ENCODE peak calls at places on chromosomes 6 and 20, in eight cellular contexts. One of them, this sample, is unnamed.

GRCh38 chr6:35203680-35204079 is 10.1 kb upstream of the SCUBE3 start:
- DNase-seq in stromal cell of bone marrow: no peak
- DNase-seq in activated CD4-positive, alpha-beta T cell treated with anti-CD3 and anti-CD28 coated beads, Interleukin-2, amount 10 ng/mL, durations not matched to agents 7 days and 5 days: no peak
- DNase-seq in PC-9: no peak
- DNase-seq in retina: no peak
- DNase-seq in AG09309: no peak
- DNase-seq in activated T-helper 1 cell treated with anti-CD3 and anti-CD28 coated beads, Interleukin-12 subunit alpha, Interleukin-12 subunit beta, Interleukin-2, Interleukin-4 antibody, amounts not matched to agents 30 ng/mL and 10 ng/mL and 1 ng/mL, durations not matched to agents 14 hours and 24 hours and 36 hours: no peak
- DNase-seq in ELR: no peak
- DNase-seq in this sample: no peak

GRCh38 chr6:37576336-37576737 is 76.6 kb upstream of the CCDC167 start:
- DNase-seq in stromal cell of bone marrow: peak
- DNase-seq in activated CD4-positive, alpha-beta T cell treated with anti-CD3 and anti-CD28 coated beads, Interleukin-2, amount 10 ng/mL, durations not matched to agents 7 days and 5 days: no peak
- DNase-seq in PC-9: peak
- DNase-seq in retina: no peak
- DNase-seq in AG09309: peak
- DNase-seq in activated T-helper 1 cell treated with anti-CD3 and anti-CD28 coated beads, Interleukin-12 subunit alpha, Interleukin-12 subunit beta, Interleukin-2, Interleukin-4 antibody, amounts not matched to agents 30 ng/mL and 10 ng/mL and 1 ng/mL, durations not matched to agents 14 hours and 24 hours and 36 hours: no peak
- DNase-seq in ELR: peak
- DNase-seq in this sample: peak

GRCh38 chr6:137568067-137568466 is 73.9 kb upstream of the OLIG3 start:
- DNase-seq in stromal cell of bone marrow: no peak
- DNase-seq in activated CD4-positive, alpha-beta T cell treated with anti-CD3 and anti-CD28 coated beads, Interleukin-2, amount 10 ng/mL, durations not matched to agents 7 days and 5 days: no peak
- DNase-seq in PC-9: no peak
- DNase-seq in retina: no peak
- DNase-seq in AG09309: no peak
- DNase-seq in activated T-helper 1 cell treated with anti-CD3 and anti-CD28 coated beads, Interleukin-12 subunit alpha, Interleukin-12 subunit beta, Interleukin-2, Interleukin-4 antibody, amounts not matched to agents 30 ng/mL and 10 ng/mL and 1 ng/mL, durations not matched to agents 14 hours and 24 hours and 36 hours: no peak
- DNase-seq in ELR: no peak
- DNase-seq in this sample: no peak

GRCh38 chr6:16769131-16769985 is 8.1 kb upstream of the ATXN1 start:
- DNase-seq in stromal cell of bone marrow: no peak
- DNase-seq in activated CD4-positive, alpha-beta T cell treated with anti-CD3 and anti-CD28 coated beads, Interleukin-2, amount 10 ng/mL, durations not matched to agents 7 days and 5 days: peak
- DNase-seq in PC-9: peak
- DNase-seq in retina: no peak
- DNase-seq in AG09309: peak
- DNase-seq in activated T-helper 1 cell treated with anti-CD3 and anti-CD28 coated beads, Interleukin-12 subunit alpha, Interleukin-12 subunit beta, Interleukin-2, Interleukin-4 antibody, amounts not matched to agents 30 ng/mL and 10 ng/mL and 1 ng/mL, durations not matched to agents 14 hours and 24 hours and 36 hours: peak
- DNase-seq in ELR: peak
- DNase-seq in this sample: peak

GRCh38 chr6:158143700-158144099 is 24.4 kb downstream of the SERAC1 start:
- DNase-seq in stromal cell of bone marrow: no peak
- DNase-seq in activated CD4-positive, alpha-beta T cell treated with anti-CD3 and anti-CD28 coated beads, Interleukin-2, amount 10 ng/mL, durations not matched to agents 7 days and 5 days: no peak
- DNase-seq in PC-9: no peak
- DNase-seq in retina: no peak
- DNase-seq in AG09309: no peak
- DNase-seq in activated T-helper 1 cell treated with anti-CD3 and anti-CD28 coated beads, Interleukin-12 subunit alpha, Interleukin-12 subunit beta, Interleukin-2, Interleukin-4 antibody, amounts not matched to agents 30 ng/mL and 10 ng/mL and 1 ng/mL, durations not matched to agents 14 hours and 24 hours and 36 hours: no peak
- DNase-seq in ELR: peak
- DNase-seq in this sample: no peak

GRCh38 chr20:63191400-63191799 is 24.5 kb downstream of the YTHDF1 start:
- DNase-seq in stromal cell of bone marrow: no peak
- DNase-seq in activated CD4-positive, alpha-beta T cell treated with anti-CD3 and anti-CD28 coated beads, Interleukin-2, amount 10 ng/mL, durations not matched to agents 7 days and 5 days: no peak
- DNase-seq in PC-9: peak
- DNase-seq in retina: no peak
- DNase-seq in AG09309: no peak
- DNase-seq in activated T-helper 1 cell treated with anti-CD3 and anti-CD28 coated beads, Interleukin-12 subunit alpha, Interleukin-12 subunit beta, Interleukin-2, Interleukin-4 antibody, amounts not matched to agents 30 ng/mL and 10 ng/mL and 1 ng/mL, durations not matched to agents 14 hours and 24 hours and 36 hours: no peak
- DNase-seq in ELR: peak
- DNase-seq in this sample: no peak

GRCh38 chr6:81130071-81130470 is 622.4 kb downstream of the TENT5A start:
- DNase-seq in stromal cell of bone marrow: no peak
- DNase-seq in activated CD4-positive, alpha-beta T cell treated with anti-CD3 and anti-CD28 coated beads, Interleukin-2, amount 10 ng/mL, durations not matched to agents 7 days and 5 days: no peak
- DNase-seq in PC-9: no peak
- DNase-seq in retina: no peak
- DNase-seq in AG09309: no peak
- DNase-seq in activated T-helper 1 cell treated with anti-CD3 and anti-CD28 coated beads, Interleukin-12 subunit alpha, Interleukin-12 subunit beta, Interleukin-2, Interleukin-4 antibody, amounts not matched to agents 30 ng/mL and 10 ng/mL and 1 ng/mL, durations not matched to agents 14 hours and 24 hours and 36 hours: no peak
- DNase-seq in ELR: no peak
- DNase-seq in this sample: peak

GRCh38 chr6:10184408-10185187 is 230.3 kb downstream of the TFAP2A start:
- DNase-seq in stromal cell of bone marrow: no peak
- DNase-seq in activated CD4-positive, alpha-beta T cell treated with anti-CD3 and anti-CD28 coated beads, Interleukin-2, amount 10 ng/mL, durations not matched to agents 7 days and 5 days: no peak
- DNase-seq in PC-9: no peak
- DNase-seq in retina: peak
- DNase-seq in AG09309: no peak
- DNase-seq in activated T-helper 1 cell treated with anti-CD3 and anti-CD28 coated beads, Interleukin-12 subunit alpha, Interleukin-12 subunit beta, Interleukin-2, Interleukin-4 antibody, amounts not matched to agents 30 ng/mL and 10 ng/mL and 1 ng/mL, durations not matched to agents 14 hours and 24 hours and 36 hours: no peak
- DNase-seq in ELR: no peak
- DNase-seq in this sample: no peak

GRCh38 chr6:33314943-33315752 is 1.3 kb upstream of the TAPBP start:
- DNase-seq in stromal cell of bone marrow: no peak
- DNase-seq in activated CD4-positive, alpha-beta T cell treated with anti-CD3 and anti-CD28 coated beads, Interleukin-2, amount 10 ng/mL, durations not matched to agents 7 days and 5 days: no peak
- DNase-seq in PC-9: peak
- DNase-seq in retina: peak
- DNase-seq in AG09309: no peak
- DNase-seq in activated T-helper 1 cell treated with anti-CD3 and anti-CD28 coated beads, Interleukin-12 subunit alpha, Interleukin-12 subunit beta, Interleukin-2, Interleukin-4 antibody, amounts not matched to agents 30 ng/mL and 10 ng/mL and 1 ng/mL, durations not matched to agents 14 hours and 24 hours and 36 hours: no peak
- DNase-seq in ELR: peak
- DNase-seq in this sample: peak

GRCh38 chr6:116511424-116512131 is at the start of gene CALHM5:
- DNase-seq in stromal cell of bone marrow: peak
- DNase-seq in activated CD4-positive, alpha-beta T cell treated with anti-CD3 and anti-CD28 coated beads, Interleukin-2, amount 10 ng/mL, durations not matched to agents 7 days and 5 days: no peak
- DNase-seq in PC-9: no peak
- DNase-seq in retina: no peak
- DNase-seq in AG09309: peak
- DNase-seq in activated T-helper 1 cell treated with anti-CD3 and anti-CD28 coated beads, Interleukin-12 subunit alpha, Interleukin-12 subunit beta, Interleukin-2, Interleukin-4 antibody, amounts not matched to agents 30 ng/mL and 10 ng/mL and 1 ng/mL, durations not matched to agents 14 hours and 24 hours and 36 hours: no peak
- DNase-seq in ELR: peak
- DNase-seq in this sample: peak

GRCh38 chr6:6221829-6222535 is 98.5 kb downstream of the F13A1 start:
- DNase-seq in stromal cell of bone marrow: no peak
- DNase-seq in activated CD4-positive, alpha-beta T cell treated with anti-CD3 and anti-CD28 coated beads, Interleukin-2, amount 10 ng/mL, durations not matched to agents 7 days and 5 days: no peak
- DNase-seq in PC-9: no peak
- DNase-seq in retina: no peak
- DNase-seq in AG09309: no peak
- DNase-seq in activated T-helper 1 cell treated with anti-CD3 and anti-CD28 coated beads, Interleukin-12 subunit alpha, Interleukin-12 subunit beta, Interleukin-2, Interleukin-4 antibody, amounts not matched to agents 30 ng/mL and 10 ng/mL and 1 ng/mL, durations not matched to agents 14 hours and 24 hours and 36 hours: no peak
- DNase-seq in ELR: no peak
- DNase-seq in this sample: peak

GRCh38 chr6:48476257-48476656 is 365.3 kb upstream of the PTCHD4 start:
- DNase-seq in stromal cell of bone marrow: no peak
- DNase-seq in activated CD4-positive, alpha-beta T cell treated with anti-CD3 and anti-CD28 coated beads, Interleukin-2, amount 10 ng/mL, durations not matched to agents 7 days and 5 days: no peak
- DNase-seq in PC-9: no peak
- DNase-seq in retina: no peak
- DNase-seq in AG09309: no peak
- DNase-seq in activated T-helper 1 cell treated with anti-CD3 and anti-CD28 coated beads, Interleukin-12 subunit alpha, Interleukin-12 subunit beta, Interleukin-2, Interleukin-4 antibody, amounts not matched to agents 30 ng/mL and 10 ng/mL and 1 ng/mL, durations not matched to agents 14 hours and 24 hours and 36 hours: no peak
- DNase-seq in ELR: peak
- DNase-seq in this sample: no peak

GRCh38 chr6:83488861-83489260 is 23.5 kb upstream of the PRSS35 start:
- DNase-seq in stromal cell of bone marrow: no peak
- DNase-seq in activated CD4-positive, alpha-beta T cell treated with anti-CD3 and anti-CD28 coated beads, Interleukin-2, amount 10 ng/mL, durations not matched to agents 7 days and 5 days: no peak
- DNase-seq in PC-9: peak
- DNase-seq in retina: no peak
- DNase-seq in AG09309: no peak
- DNase-seq in activated T-helper 1 cell treated with anti-CD3 and anti-CD28 coated beads, Interleukin-12 subunit alpha, Interleukin-12 subunit beta, Interleukin-2, Interleukin-4 antibody, amounts not matched to agents 30 ng/mL and 10 ng/mL and 1 ng/mL, durations not matched to agents 14 hours and 24 hours and 36 hours: no peak
- DNase-seq in ELR: no peak
- DNase-seq in this sample: peak

GRCh38 chr6:95203153-95203754 is 374.1 kb upstream of the MANEA start:
- DNase-seq in stromal cell of bone marrow: peak
- DNase-seq in activated CD4-positive, alpha-beta T cell treated with anti-CD3 and anti-CD28 coated beads, Interleukin-2, amount 10 ng/mL, durations not matched to agents 7 days and 5 days: peak
- DNase-seq in PC-9: peak
- DNase-seq in retina: peak
- DNase-seq in AG09309: no peak
- DNase-seq in activated T-helper 1 cell treated with anti-CD3 and anti-CD28 coated beads, Interleukin-12 subunit alpha, Interleukin-12 subunit beta, Interleukin-2, Interleukin-4 antibody, amounts not matched to agents 30 ng/mL and 10 ng/mL and 1 ng/mL, durations not matched to agents 14 hours and 24 hours and 36 hours: no peak
- DNase-seq in ELR: peak
- DNase-seq in this sample: peak

GRCh38 chr20:45782890-45783289 is 8.8 kb downstream of the WFDC3 start:
- DNase-seq in stromal cell of bone marrow: no peak
- DNase-seq in activated CD4-positive, alpha-beta T cell treated with anti-CD3 and anti-CD28 coated beads, Interleukin-2, amount 10 ng/mL, durations not matched to agents 7 days and 5 days: peak
- DNase-seq in PC-9: peak
- DNase-seq in retina: no peak
- DNase-seq in AG09309: no peak
- DNase-seq in activated T-helper 1 cell treated with anti-CD3 and anti-CD28 coated beads, Interleukin-12 subunit alpha, Interleukin-12 subunit beta, Interleukin-2, Interleukin-4 antibody, amounts not matched to agents 30 ng/mL and 10 ng/mL and 1 ng/mL, durations not matched to agents 14 hours and 24 hours and 36 hours: no peak
- DNase-seq in ELR: peak
- DNase-seq in this sample: no peak

GRCh38 chr6:1554881-1555569 is 54.7 kb upstream of the FOXC1 start:
- DNase-seq in stromal cell of bone marrow: peak
- DNase-seq in activated CD4-positive, alpha-beta T cell treated with anti-CD3 and anti-CD28 coated beads, Interleukin-2, amount 10 ng/mL, durations not matched to agents 7 days and 5 days: peak
- DNase-seq in PC-9: peak
- DNase-seq in retina: peak
- DNase-seq in AG09309: no peak
- DNase-seq in activated T-helper 1 cell treated with anti-CD3 and anti-CD28 coated beads, Interleukin-12 subunit alpha, Interleukin-12 subunit beta, Interleukin-2, Interleukin-4 antibody, amounts not matched to agents 30 ng/mL and 10 ng/mL and 1 ng/mL, durations not matched to agents 14 hours and 24 hours and 36 hours: peak
- DNase-seq in ELR: peak
- DNase-seq in this sample: peak

GRCh38 chr20:42483694-42484303 is 705.9 kb downstream of the PTPRT start:
- DNase-seq in stromal cell of bone marrow: no peak
- DNase-seq in activated CD4-positive, alpha-beta T cell treated with anti-CD3 and anti-CD28 coated beads, Interleukin-2, amount 10 ng/mL, durations not matched to agents 7 days and 5 days: peak
- DNase-seq in PC-9: peak
- DNase-seq in retina: no peak
- DNase-seq in AG09309: no peak
- DNase-seq in activated T-helper 1 cell treated with anti-CD3 and anti-CD28 coated beads, Interleukin-12 subunit alpha, Interleukin-12 subunit beta, Interleukin-2, Interleukin-4 antibody, amounts not matched to agents 30 ng/mL and 10 ng/mL and 1 ng/mL, durations not matched to agents 14 hours and 24 hours and 36 hours: no peak
- DNase-seq in ELR: no peak
- DNase-seq in this sample: no peak

GRCh38 chr20:3135507-3136070 is 24.1 kb downstream of the FASTKD5 start:
- DNase-seq in stromal cell of bone marrow: no peak
- DNase-seq in activated CD4-positive, alpha-beta T cell treated with anti-CD3 and anti-CD28 coated beads, Interleukin-2, amount 10 ng/mL, durations not matched to agents 7 days and 5 days: no peak
- DNase-seq in PC-9: no peak
- DNase-seq in retina: no peak
- DNase-seq in AG09309: no peak
- DNase-seq in activated T-helper 1 cell treated with anti-CD3 and anti-CD28 coated beads, Interleukin-12 subunit alpha, Interleukin-12 subunit beta, Interleukin-2, Interleukin-4 antibody, amounts not matched to agents 30 ng/mL and 10 ng/mL and 1 ng/mL, durations not matched to agents 14 hours and 24 hours and 36 hours: no peak
- DNase-seq in ELR: peak
- DNase-seq in this sample: no peak

GRCh38 chr6:12717356-12717755 is 789 bp downstream of the PHACTR1 start:
- DNase-seq in stromal cell of bone marrow: no peak
- DNase-seq in activated CD4-positive, alpha-beta T cell treated with anti-CD3 and anti-CD28 coated beads, Interleukin-2, amount 10 ng/mL, durations not matched to agents 7 days and 5 days: no peak
- DNase-seq in PC-9: no peak
- DNase-seq in retina: peak
- DNase-seq in AG09309: no peak
- DNase-seq in activated T-helper 1 cell treated with anti-CD3 and anti-CD28 coated beads, Interleukin-12 subunit alpha, Interleukin-12 subunit beta, Interleukin-2, Interleukin-4 antibody, amounts not matched to agents 30 ng/mL and 10 ng/mL and 1 ng/mL, durations not matched to agents 14 hours and 24 hours and 36 hours: no peak
- DNase-seq in ELR: peak
- DNase-seq in this sample: no peak

GRCh38 chr6:56359201-56359899 is 112.0 kb upstream of the COL21A1 start:
- DNase-seq in stromal cell of bone marrow: peak
- DNase-seq in activated CD4-positive, alpha-beta T cell treated with anti-CD3 and anti-CD28 coated beads, Interleukin-2, amount 10 ng/mL, durations not matched to agents 7 days and 5 days: peak
- DNase-seq in PC-9: peak
- DNase-seq in retina: peak
- DNase-seq in AG09309: no peak
- DNase-seq in activated T-helper 1 cell treated with anti-CD3 and anti-CD28 coated beads, Interleukin-12 subunit alpha, Interleukin-12 subunit beta, Interleukin-2, Interleukin-4 antibody, amounts not matched to agents 30 ng/mL and 10 ng/mL and 1 ng/mL, durations not matched to agents 14 hours and 24 hours and 36 hours: peak
- DNase-seq in ELR: peak
- DNase-seq in this sample: peak

GRCh38 chr6:11009353-11009752 is 34.8 kb downstream of the ELOVL2 start:
- DNase-seq in stromal cell of bone marrow: no peak
- DNase-seq in activated CD4-positive, alpha-beta T cell treated with anti-CD3 and anti-CD28 coated beads, Interleukin-2, amount 10 ng/mL, durations not matched to agents 7 days and 5 days: no peak
- DNase-seq in PC-9: peak
- DNase-seq in retina: no peak
- DNase-seq in AG09309: no peak
- DNase-seq in activated T-helper 1 cell treated with anti-CD3 and anti-CD28 coated beads, Interleukin-12 subunit alpha, Interleukin-12 subunit beta, Interleukin-2, Interleukin-4 antibody, amounts not matched to agents 30 ng/mL and 10 ng/mL and 1 ng/mL, durations not matched to agents 14 hours and 24 hours and 36 hours: no peak
- DNase-seq in ELR: peak
- DNase-seq in this sample: peak

GRCh38 chr6:146916435-146917015 is 287.7 kb upstream of the STXBP5 start:
- DNase-seq in stromal cell of bone marrow: no peak
- DNase-seq in activated CD4-positive, alpha-beta T cell treated with anti-CD3 and anti-CD28 coated beads, Interleukin-2, amount 10 ng/mL, durations not matched to agents 7 days and 5 days: no peak
- DNase-seq in PC-9: no peak
- DNase-seq in retina: no peak
- DNase-seq in AG09309: no peak
- DNase-seq in activated T-helper 1 cell treated with anti-CD3 and anti-CD28 coated beads, Interleukin-12 subunit alpha, Interleukin-12 subunit beta, Interleukin-2, Interleukin-4 antibody, amounts not matched to agents 30 ng/mL and 10 ng/mL and 1 ng/mL, durations not matched to agents 14 hours and 24 hours and 36 hours: no peak
- DNase-seq in ELR: no peak
- DNase-seq in this sample: no peak

GRCh38 chr6:142850653-142851434 is 94.1 kb downstream of the HIVEP2 start:
- DNase-seq in stromal cell of bone marrow: no peak
- DNase-seq in activated CD4-positive, alpha-beta T cell treated with anti-CD3 and anti-CD28 coated beads, Interleukin-2, amount 10 ng/mL, durations not matched to agents 7 days and 5 days: peak
- DNase-seq in PC-9: no peak
- DNase-seq in retina: no peak
- DNase-seq in AG09309: no peak
- DNase-seq in activated T-helper 1 cell treated with anti-CD3 and anti-CD28 coated beads, Interleukin-12 subunit alpha, Interleukin-12 subunit beta, Interleukin-2, Interleukin-4 antibody, amounts not matched to agents 30 ng/mL and 10 ng/mL and 1 ng/mL, durations not matched to agents 14 hours and 24 hours and 36 hours: peak
- DNase-seq in ELR: peak
- DNase-seq in this sample: no peak

GRCh38 chr6:20211941-20212391 is 303 bp downstream of the MBOAT1 start:
- DNase-seq in stromal cell of bone marrow: no peak
- DNase-seq in activated CD4-positive, alpha-beta T cell treated with anti-CD3 and anti-CD28 coated beads, Interleukin-2, amount 10 ng/mL, durations not matched to agents 7 days and 5 days: peak
- DNase-seq in PC-9: no peak
- DNase-seq in retina: no peak
- DNase-seq in AG09309: no peak
- DNase-seq in activated T-helper 1 cell treated with anti-CD3 and anti-CD28 coated beads, Interleukin-12 subunit alpha, Interleukin-12 subunit beta, Interleukin-2, Interleukin-4 antibody, amounts not matched to agents 30 ng/mL and 10 ng/mL and 1 ng/mL, durations not matched to agents 14 hours and 24 hours and 36 hours: no peak
- DNase-seq in ELR: peak
- DNase-seq in this sample: peak

GRCh38 chr6:170042596-170043118 is 248.2 kb downstream of the DLL1 start:
- DNase-seq in stromal cell of bone marrow: no peak
- DNase-seq in activated CD4-positive, alpha-beta T cell treated with anti-CD3 and anti-CD28 coated beads, Interleukin-2, amount 10 ng/mL, durations not matched to agents 7 days and 5 days: no peak
- DNase-seq in PC-9: no peak
- DNase-seq in retina: no peak
- DNase-seq in AG09309: no peak
- DNase-seq in activated T-helper 1 cell treated with anti-CD3 and anti-CD28 coated beads, Interleukin-12 subunit alpha, Interleukin-12 subunit beta, Interleukin-2, Interleukin-4 antibody, amounts not matched to agents 30 ng/mL and 10 ng/mL and 1 ng/mL, durations not matched to agents 14 hours and 24 hours and 36 hours: no peak
- DNase-seq in ELR: no peak
- DNase-seq in this sample: no peak

GRCh38 chr6:132247381-132248159 is 153.7 kb downstream of the MOXD1 start:
- DNase-seq in stromal cell of bone marrow: peak
- DNase-seq in activated CD4-positive, alpha-beta T cell treated with anti-CD3 and anti-CD28 coated beads, Interleukin-2, amount 10 ng/mL, durations not matched to agents 7 days and 5 days: no peak
- DNase-seq in PC-9: no peak
- DNase-seq in retina: no peak
- DNase-seq in AG09309: no peak
- DNase-seq in activated T-helper 1 cell treated with anti-CD3 and anti-CD28 coated beads, Interleukin-12 subunit alpha, Interleukin-12 subunit beta, Interleukin-2, Interleukin-4 antibody, amounts not matched to agents 30 ng/mL and 10 ng/mL and 1 ng/mL, durations not matched to agents 14 hours and 24 hours and 36 hours: no peak
- DNase-seq in ELR: no peak
- DNase-seq in this sample: no peak

GRCh38 chr6:45832063-45832462 is 183.6 kb downstream of the CLIC5 start:
- DNase-seq in stromal cell of bone marrow: no peak
- DNase-seq in activated CD4-positive, alpha-beta T cell treated with anti-CD3 and anti-CD28 coated beads, Interleukin-2, amount 10 ng/mL, durations not matched to agents 7 days and 5 days: no peak
- DNase-seq in PC-9: no peak
- DNase-seq in retina: no peak
- DNase-seq in AG09309: no peak
- DNase-seq in activated T-helper 1 cell treated with anti-CD3 and anti-CD28 coated beads, Interleukin-12 subunit alpha, Interleukin-12 subunit beta, Interleukin-2, Interleukin-4 antibody, amounts not matched to agents 30 ng/mL and 10 ng/mL and 1 ng/mL, durations not matched to agents 14 hours and 24 hours and 36 hours: no peak
- DNase-seq in ELR: no peak
- DNase-seq in this sample: no peak

GRCh38 chr20:50392138-50392866 is 117.9 kb upstream of the PTPN1 start:
- DNase-seq in stromal cell of bone marrow: no peak
- DNase-seq in activated CD4-positive, alpha-beta T cell treated with anti-CD3 and anti-CD28 coated beads, Interleukin-2, amount 10 ng/mL, durations not matched to agents 7 days and 5 days: no peak
- DNase-seq in PC-9: no peak
- DNase-seq in retina: no peak
- DNase-seq in AG09309: no peak
- DNase-seq in activated T-helper 1 cell treated with anti-CD3 and anti-CD28 coated beads, Interleukin-12 subunit alpha, Interleukin-12 subunit beta, Interleukin-2, Interleukin-4 antibody, amounts not matched to agents 30 ng/mL and 10 ng/mL and 1 ng/mL, durations not matched to agents 14 hours and 24 hours and 36 hours: no peak
- DNase-seq in ELR: no peak
- DNase-seq in this sample: no peak

GRCh38 chr6:7050911-7051779 is 56.6 kb upstream of the RREB1 start:
- DNase-seq in stromal cell of bone marrow: peak
- DNase-seq in activated CD4-positive, alpha-beta T cell treated with anti-CD3 and anti-CD28 coated beads, Interleukin-2, amount 10 ng/mL, durations not matched to agents 7 days and 5 days: peak
- DNase-seq in PC-9: peak
- DNase-seq in retina: peak
- DNase-seq in AG09309: peak
- DNase-seq in activated T-helper 1 cell treated with anti-CD3 and anti-CD28 coated beads, Interleukin-12 subunit alpha, Interleukin-12 subunit beta, Interleukin-2, Interleukin-4 antibody, amounts not matched to agents 30 ng/mL and 10 ng/mL and 1 ng/mL, durations not matched to agents 14 hours and 24 hours and 36 hours: no peak
- DNase-seq in ELR: peak
- DNase-seq in this sample: peak

GRCh38 chr20:45959956-45960630 is 11.9 kb downstream of the ZNF335 start:
- DNase-seq in stromal cell of bone marrow: no peak
- DNase-seq in activated CD4-positive, alpha-beta T cell treated with anti-CD3 and anti-CD28 coated beads, Interleukin-2, amount 10 ng/mL, durations not matched to agents 7 days and 5 days: no peak
- DNase-seq in PC-9: no peak
- DNase-seq in retina: no peak
- DNase-seq in AG09309: no peak
- DNase-seq in activated T-helper 1 cell treated with anti-CD3 and anti-CD28 coated beads, Interleukin-12 subunit alpha, Interleukin-12 subunit beta, Interleukin-2, Interleukin-4 antibody, amounts not matched to agents 30 ng/mL and 10 ng/mL and 1 ng/mL, durations not matched to agents 14 hours and 24 hours and 36 hours: no peak
- DNase-seq in ELR: no peak
- DNase-seq in this sample: no peak

GRCh38 chr20:56995635-56996075 is 270.8 kb downstream of the BMP7 start:
- DNase-seq in stromal cell of bone marrow: no peak
- DNase-seq in activated CD4-positive, alpha-beta T cell treated with anti-CD3 and anti-CD28 coated beads, Interleukin-2, amount 10 ng/mL, durations not matched to agents 7 days and 5 days: peak
- DNase-seq in PC-9: peak
- DNase-seq in retina: peak
- DNase-seq in AG09309: no peak
- DNase-seq in activated T-helper 1 cell treated with anti-CD3 and anti-CD28 coated beads, Interleukin-12 subunit alpha, Interleukin-12 subunit beta, Interleukin-2, Interleukin-4 antibody, amounts not matched to agents 30 ng/mL and 10 ng/mL and 1 ng/mL, durations not matched to agents 14 hours and 24 hours and 36 hours: no peak
- DNase-seq in ELR: peak
- DNase-seq in this sample: peak

GRCh38 chr20:54103067-54103761 is 32.8 kb upstream of the BCAS1 start:
- DNase-seq in stromal cell of bone marrow: peak
- DNase-seq in activated CD4-positive, alpha-beta T cell treated with anti-CD3 and anti-CD28 coated beads, Interleukin-2, amount 10 ng/mL, durations not matched to agents 7 days and 5 days: peak
- DNase-seq in PC-9: peak
- DNase-seq in retina: peak
- DNase-seq in AG09309: no peak
- DNase-seq in activated T-helper 1 cell treated with anti-CD3 and anti-CD28 coated beads, Interleukin-12 subunit alpha, Interleukin-12 subunit beta, Interleukin-2, Interleukin-4 antibody, amounts not matched to agents 30 ng/mL and 10 ng/mL and 1 ng/mL, durations not matched to agents 14 hours and 24 hours and 36 hours: peak
- DNase-seq in ELR: peak
- DNase-seq in this sample: peak

GRCh38 chr20:21308340-21308739 is 5.2 kb downstream of the XRN2 start:
- DNase-seq in stromal cell of bone marrow: no peak
- DNase-seq in activated CD4-positive, alpha-beta T cell treated with anti-CD3 and anti-CD28 coated beads, Interleukin-2, amount 10 ng/mL, durations not matched to agents 7 days and 5 days: no peak
- DNase-seq in PC-9: no peak
- DNase-seq in retina: no peak
- DNase-seq in AG09309: no peak
- DNase-seq in activated T-helper 1 cell treated with anti-CD3 and anti-CD28 coated beads, Interleukin-12 subunit alpha, Interleukin-12 subunit beta, Interleukin-2, Interleukin-4 antibody, amounts not matched to agents 30 ng/mL and 10 ng/mL and 1 ng/mL, durations not matched to agents 14 hours and 24 hours and 36 hours: no peak
- DNase-seq in ELR: no peak
- DNase-seq in this sample: no peak

GRCh38 chr6:131070061-131070460 is 7.0 kb upstream of the EPB41L2 start:
- DNase-seq in stromal cell of bone marrow: no peak
- DNase-seq in activated CD4-positive, alpha-beta T cell treated with anti-CD3 and anti-CD28 coated beads, Interleukin-2, amount 10 ng/mL, durations not matched to agents 7 days and 5 days: no peak
- DNase-seq in PC-9: no peak
- DNase-seq in retina: no peak
- DNase-seq in AG09309: no peak
- DNase-seq in activated T-helper 1 cell treated with anti-CD3 and anti-CD28 coated beads, Interleukin-12 subunit alpha, Interleukin-12 subunit beta, Interleukin-2, Interleukin-4 antibody, amounts not matched to agents 30 ng/mL and 10 ng/mL and 1 ng/mL, durations not matched to agents 14 hours and 24 hours and 36 hours: no peak
- DNase-seq in ELR: no peak
- DNase-seq in this sample: no peak

This sample was measured in trophoblast cell.